ENCODE peak calls at places on chromosomes 5 and 9, in six cellular contexts. One of them, this sample, is unnamed.

GRCh38 chr9:128724744-128725211 is 851 bp upstream of the ZDHHC12 start:
- DNase-seq in psoas muscle: peak
- DNase-seq in osteoblast: peak
- DNase-seq in colonic mucosa: peak
- DNase-seq in uterus: peak
- DNase-seq in heart right ventricle: peak
- DNase-seq in this sample: peak

GRCh38 chr5:57844410-57844809 is 361.8 kb upstream of the ACTBL2 start:
- DNase-seq in psoas muscle: peak
- DNase-seq in osteoblast: no peak
- DNase-seq in colonic mucosa: no peak
- DNase-seq in uterus: no peak
- DNase-seq in heart right ventricle: peak
- DNase-seq in this sample: no peak

GRCh38 chr9:92170848-92171247 is 55.6 kb upstream of the SPTLC1 start:
- DNase-seq in psoas muscle: no peak
- DNase-seq in osteoblast: peak
- DNase-seq in colonic mucosa: no peak
- DNase-seq in uterus: no peak
- DNase-seq in heart right ventricle: peak
- DNase-seq in this sample: no peak

GRCh38 chr9:131320031-131320685 is 30.6 kb downstream of the PLPP7 start:
- DNase-seq in psoas muscle: peak
- DNase-seq in osteoblast: peak
- DNase-seq in colonic mucosa: no peak
- DNase-seq in uterus: peak
- DNase-seq in heart right ventricle: peak
- DNase-seq in this sample: no peak

GRCh38 chr5:142114686-142115085 is 6.1 kb downstream of the NDFIP1 start:
- DNase-seq in psoas muscle: no peak
- DNase-seq in osteoblast: no peak
- DNase-seq in colonic mucosa: no peak
- DNase-seq in uterus: no peak
- DNase-seq in heart right ventricle: no peak
- DNase-seq in this sample: no peak

GRCh38 chr9:73680831-73681230 is 529.2 kb downstream of the ANXA1 start:
- DNase-seq in psoas muscle: no peak
- DNase-seq in osteoblast: no peak
- DNase-seq in colonic mucosa: no peak
- DNase-seq in uterus: no peak
- DNase-seq in heart right ventricle: no peak
- DNase-seq in this sample: no peak

GRCh38 chr9:2216591-2216990 is 201.4 kb downstream of the SMARCA2 start:
- DNase-seq in psoas muscle: no peak
- DNase-seq in osteoblast: no peak
- DNase-seq in colonic mucosa: no peak
- DNase-seq in uterus: no peak
- DNase-seq in heart right ventricle: no peak
- DNase-seq in this sample: no peak

GRCh38 chr5:157478726-157479125 is 18.7 kb downstream of the NIPAL4 start:
- DNase-seq in psoas muscle: no peak
- DNase-seq in osteoblast: no peak
- DNase-seq in colonic mucosa: no peak
- DNase-seq in uterus: no peak
- DNase-seq in heart right ventricle: no peak
- DNase-seq in this sample: no peak

GRCh38 chr5:166111021-166111420 is 2180.4 kb upstream of the WWC1 start:
- DNase-seq in psoas muscle: no peak
- DNase-seq in osteoblast: no peak
- DNase-seq in colonic mucosa: no peak
- DNase-seq in uterus: no peak
- DNase-seq in heart right ventricle: no peak
- DNase-seq in this sample: no peak

GRCh38 chr5:98319299-98320011 is 454.0 kb upstream of the RGMB start:
- DNase-seq in psoas muscle: no peak
- DNase-seq in osteoblast: no peak
- DNase-seq in colonic mucosa: no peak
- DNase-seq in uterus: no peak
- DNase-seq in heart right ventricle: no peak
- DNase-seq in this sample: no peak

GRCh38 chr5:105899726-105900125 is 1771.0 kb downstream of the EFNA5 start:
- DNase-seq in psoas muscle: no peak
- DNase-seq in osteoblast: no peak
- DNase-seq in colonic mucosa: no peak
- DNase-seq in uterus: no peak
- DNase-seq in heart right ventricle: no peak
- DNase-seq in this sample: no peak

GRCh38 chr5:135954899-135955298 is at the start of gene LECT2:
- DNase-seq in psoas muscle: no peak
- DNase-seq in osteoblast: no peak
- DNase-seq in colonic mucosa: no peak
- DNase-seq in uterus: no peak
- DNase-seq in heart right ventricle: no peak
- DNase-seq in this sample: no peak

GRCh38 chr5:150154618-150155134 is 969 bp downstream of the PDGFRB start:
- DNase-seq in psoas muscle: no peak
- DNase-seq in osteoblast: no peak
- DNase-seq in colonic mucosa: no peak
- DNase-seq in uterus: no peak
- DNase-seq in heart right ventricle: no peak
- DNase-seq in this sample: no peak